ENCODE peak calls at places on chromosome 4, in five cellular contexts. M, D, U, Q and O are unnamed samples.

GRCh38 chr4:141686146-141686775 is 49.9 kb downstream of the IL15 start:
- DNase-seq in U (no peak), Q (no peak), D (no peak), M (no peak), O (peak)

GRCh38 chr4:98143001-98143899 is at the start of gene STPG2:
- DNase-seq in M (peak), U (peak), D (peak), Q (peak), O (peak)

GRCh38 chr4:617644-618330 is 7.6 kb upstream of the PDE6B start:
- DNase-seq in D (no peak), Q (no peak), U (no peak), M (no peak), O (no peak)

GRCh38 chr4:149264093-149264733 is 551.4 kb downstream of the IQCM start:
- DNase-seq in M (peak), Q (peak), D (no peak), U (peak), O (peak)

GRCh38 chr4:29142708-29143107 is 1577.5 kb upstream of the PCDH7 start:
- DNase-seq in D (no peak), U (no peak), M (no peak), Q (no peak), O (no peak)

GRCh38 chr4:30950737-30951136 is 230.6 kb downstream of the PCDH7 start:
- DNase-seq in D (no peak), M (no peak), U (no peak), Q (no peak), O (no peak)

GRCh38 chr4:986949-987688 is at the start of gene IDUA:
- DNase-seq in M (peak), U (peak), D (peak), Q (no peak), O (peak)

GRCh38 chr4:3783691-3784306 is 17.6 kb downstream of the ADRA2C start:
- DNase-seq in D (no peak), Q (no peak), U (peak), M (no peak), O (no peak)

GRCh38 chr4:84916233-84916632 is 50.3 kb downstream of the WDFY3 start:
- DNase-seq in Q (no peak), U (no peak), M (no peak), D (no peak), O (no peak)

GRCh38 chr4:16721618-16722291 is 176.7 kb downstream of the LDB2 start:
- DNase-seq in D (no peak), U (no peak), M (no peak), Q (no peak), O (no peak)

GRCh38 chr4:47526281-47526680 is 41.2 kb downstream of the ATP10D start:
- DNase-seq in D (no peak), Q (no peak), U (no peak), M (no peak), O (no peak)

GRCh38 chr4:94947681-94948108 is 189.9 kb downstream of the BMPR1B start:
- DNase-seq in Q (no peak), U (no peak), M (no peak), D (no peak), O (no peak)

GRCh38 chr4:26953361-26953760 is 92.7 kb downstream of the STIM2 start:
- DNase-seq in Q (no peak), U (no peak), M (no peak), D (no peak), O (no peak)

GRCh38 chr4:114729339-114729738 is 130.7 kb downstream of the UGT8 start:
- DNase-seq in U (peak), D (no peak), Q (no peak), M (no peak), O (no peak)

GRCh38 chr4:184680698-184681097 is 31.2 kb downstream of the PRIMPOL start:
- DNase-seq in Q (no peak), U (no peak), M (no peak), D (no peak), O (no peak)

GRCh38 chr4:16043820-16044554 is 39.8 kb downstream of the PROM1 start:
- DNase-seq in Q (no peak), M (no peak), U (no peak), D (no peak), O (no peak)

GRCh38 chr4:119679251-119679650 is 50.6 kb upstream of the PDE5A start:
- DNase-seq in Q (no peak), U (no peak), D (no peak), M (no peak), O (no peak)

GRCh38 chr4:86960557-86960959 is 25.7 kb downstream of the AFF1 start:
- DNase-seq in U (no peak), D (no peak), M (peak), Q (no peak), O (no peak)

GRCh38 chr4:110639207-110640092 is 16.6 kb upstream of the PITX2 start:
- DNase-seq in D (no peak), M (no peak), U (no peak), Q (no peak), O (no peak)

GRCh38 chr4:8006471-8006870 is 66.8 kb upstream of the AFAP1 start:
- DNase-seq in U (no peak), D (no peak), Q (no peak), M (no peak), O (no peak)

GRCh38 chr4:112073201-112073600 is 72.1 kb upstream of the FAM241A start:
- DNase-seq in D (no peak), Q (no peak), M (no peak), U (no peak), O (no peak)

GRCh38 chr4:4344915-4345527 is 41.9 kb upstream of the NSG1 start:
- DNase-seq in U (no peak), Q (no peak), M (peak), D (no peak), O (no peak)

GRCh38 chr4:168647976-168648375 is 151.1 kb downstream of the PALLD start:
- DNase-seq in D (no peak), U (no peak), Q (no peak), M (no peak), O (no peak)

GRCh38 chr4:37928896-37929537 is 31.2 kb upstream of the PTTG2 start:
- DNase-seq in D (no peak), Q (no peak), U (no peak), M (no peak), O (no peak)

GRCh38 chr4:159508917-159509500 is 406.1 kb downstream of the RAPGEF2 start:
- DNase-seq in Q (no peak), M (no peak), D (no peak), U (no peak), O (no peak)

GRCh38 chr4:16627999-16628398 is 270.4 kb downstream of the LDB2 start:
- DNase-seq in M (no peak), Q (peak), D (no peak), U (no peak), O (peak)

GRCh38 chr4:168153596-168154440 is 61.5 kb downstream of the ANXA10 start:
- DNase-seq in Q (no peak), D (no peak), M (peak), U (peak), O (no peak)

GRCh38 chr4:94814237-94814636 is 56.5 kb downstream of the BMPR1B start:
- DNase-seq in Q (no peak), D (no peak), U (no peak), M (no peak), O (no peak)

GRCh38 chr4:99998062-99998880 is 48.2 kb upstream of the H2AZ1 start:
- DNase-seq in M (peak), D (no peak), Q (no peak), U (peak), O (no peak)

GRCh38 chr4:124066579-124066978 is 646.0 kb downstream of the ANKRD50 start:
- DNase-seq in U (no peak), D (no peak), M (no peak), Q (no peak), O (no peak)

GRCh38 chr4:7190278-7190594 is 2.1 kb upstream of the SORCS2 start:
- DNase-seq in D (no peak), Q (no peak), M (no peak), U (no peak), O (no peak)

GRCh38 chr4:14168919-14169318 is 541.4 kb upstream of the BOD1L1 start:
- DNase-seq in M (no peak), U (peak), Q (peak), D (no peak), O (peak)

GRCh38 chr4:137558951-137559350 is 26.7 kb upstream of the PCDH18 start:
- DNase-seq in Q (peak), M (no peak), D (no peak), U (no peak), O (no peak)

GRCh38 chr4:8838911-8839431 is 32.7 kb downstream of the HMX1 start:
- DNase-seq in D (no peak), M (no peak), Q (no peak), U (no peak), O (no peak)

GRCh38 chr4:76958891-76959290 is 9.3 kb downstream of the SEPTIN11 start:
- DNase-seq in M (no peak), Q (no peak), D (no peak), U (no peak), O (no peak)

GRCh38 chr4:126719803-126720202 is 913.0 kb upstream of the INTU start:
- DNase-seq in M (no peak), D (no peak), U (no peak), Q (no peak), O (no peak)